ENCODE peak calls at places on chromosomes 3 and 15, in five cellular contexts. D, U, Q, H and R are unnamed samples.

GRCh38 chr15:45456212-45457106 is 66.1 kb downstream of the SLC30A4 start:
- DNase-seq in Q (peak; percentile 90), D (peak; percentile 33), H (peak; percentile 90), U (peak; percentile 51), R (peak; percentile 61)

GRCh38 chr15:99438691-99439523 is 126.9 kb upstream of the MEF2A start:
- DNase-seq in Q (no peak), D (no peak), H (no peak), U (no peak), R (no peak)

GRCh38 chr15:77083381-77084160 is 12.7 kb upstream of the TSPAN3 start:
- DNase-seq in H (peak; percentile 84), U (peak; percentile 18), D (peak; percentile 89), Q (no peak), R (peak; percentile 93)

GRCh38 chr3:100782906-100783305 is 73.6 kb downstream of the TFG start:
- DNase-seq in H (no peak), U (no peak), D (no peak), Q (no peak), R (no peak)

GRCh38 chr15:84868037-84868880 is 16.2 kb upstream of the SLC28A1 start:
- DNase-seq in U (no peak), D (no peak), H (no peak), Q (no peak), R (no peak)

GRCh38 chr15:73341886-73342600 is 26.7 kb downstream of the HCN4 start:
- DNase-seq in U (no peak), Q (no peak), D (no peak), H (no peak), R (no peak)

GRCh38 chr3:51963951-51964451 is 3.3 kb downstream of the PCBP4 start:
- DNase-seq in H (no peak), D (no peak), Q (no peak), U (no peak), R (no peak)

GRCh38 chr15:75641603-75642002 is 1.6 kb upstream of the IMP3 start:
- DNase-seq in D (no peak), Q (no peak), H (no peak), U (no peak), R (no peak)

GRCh38 chr3:195873281-195873887 is 35.0 kb downstream of the TNK2 start:
- DNase-seq in H (no peak), Q (no peak), U (no peak), D (no peak), R (no peak)

GRCh38 chr15:100234158-100235029 is 107.4 kb downstream of the ADAMTS17 start:
- DNase-seq in H (no peak), U (no peak), Q (no peak), D (no peak), R (no peak)

GRCh38 chr3:81497565-81497964 is 263.9 kb downstream of the GBE1 start:
- DNase-seq in Q (no peak), H (no peak), U (no peak), D (no peak), R (no peak)

GRCh38 chr3:178244653-178245384 is 291.4 kb upstream of the KCNMB2 start:
- DNase-seq in U (no peak), D (no peak), Q (no peak), H (no peak), R (no peak)

GRCh38 chr3:13581485-13582365 is 32.8 kb downstream of the FBLN2 start:
- DNase-seq in Q (no peak), D (no peak), U (no peak), H (no peak), R (no peak)

GRCh38 chr3:156180077-156180476 is 59.7 kb downstream of the KCNAB1 start:
- DNase-seq in D (no peak), Q (no peak), U (no peak), H (no peak), R (no peak)

GRCh38 chr3:3177861-3178497 is 1.5 kb downstream of the CRBN start:
- DNase-seq in D (no peak), Q (no peak), H (no peak), U (no peak), R (no peak)

GRCh38 chr3:17967953-17968352 is 225.5 kb upstream of the TBC1D5 start:
- DNase-seq in D (no peak), H (no peak), U (no peak), Q (no peak), R (no peak)

GRCh38 chr3:72343078-72343477 is 505.2 kb downstream of the SHQ1 start:
- DNase-seq in H (no peak), Q (no peak), U (no peak), D (no peak), R (no peak)

GRCh38 chr15:74531144-74531811 is 9.7 kb upstream of the ARID3B start:
- DNase-seq in H (peak; percentile 40), U (no peak), Q (no peak), D (no peak), R (no peak)

GRCh38 chr15:99085413-99086326 is 19.2 kb upstream of the SYNM start:
- DNase-seq in Q (no peak), H (no peak), U (no peak), D (no peak), R (no peak)

GRCh38 chr3:40137586-40138295 is 171.8 kb upstream of the EIF1B start:
- DNase-seq in Q (no peak), U (no peak), D (no peak), H (no peak), R (no peak)

GRCh38 chr3:146396792-146397191 is 72.6 kb downstream of the PLSCR2 start:
- DNase-seq in D (no peak), Q (no peak), H (no peak), U (no peak), R (no peak)

GRCh38 chr15:53739187-53739586 is 20.3 kb downstream of the WDR72 start:
- DNase-seq in D (no peak), U (no peak), Q (no peak), H (no peak), R (no peak)

GRCh38 chr3:30408105-30408557 is 198.3 kb upstream of the TGFBR2 start:
- DNase-seq in U (no peak), D (no peak), H (no peak), Q (no peak), R (no peak)

GRCh38 chr15:25664761-25665160 is 198.4 kb downstream of the ATP10A start:
- DNase-seq in H (no peak), D (no peak), Q (no peak), U (no peak), R (no peak)

GRCh38 chr15:85950101-85950500 is 129.6 kb upstream of the AGBL1 start:
- DNase-seq in D (no peak), Q (no peak), H (no peak), U (no peak), R (no peak)

GRCh38 chr3:42394579-42395288 is 15.7 kb downstream of the LYZL4 start:
- DNase-seq in U (no peak), D (no peak), Q (no peak), H (no peak), R (peak; percentile 22)

GRCh38 chr3:42493798-42494151 is 8.7 kb upstream of the VIPR1 start:
- DNase-seq in U (no peak), H (no peak), Q (no peak), D (no peak), R (no peak)

GRCh38 chr3:65303431-65303830 is 615.6 kb upstream of the ADAMTS9 start:
- DNase-seq in H (no peak), U (no peak), D (no peak), Q (no peak), R (no peak)

GRCh38 chr15:95520511-95520910 is 810.0 kb upstream of the NR2F2 start:
- DNase-seq in Q (no peak), H (no peak), U (no peak), D (no peak), R (no peak)
- H3K27me3 ChIP-seq in Q (no peaks in the 10 kb centered on the region), H (no peaks in the 10 kb centered on the region), U (no peaks in the 10 kb centered on the region), D (no peaks in the 10 kb centered on the region), R (no peaks in the 10 kb centered on the region)

DNA sequence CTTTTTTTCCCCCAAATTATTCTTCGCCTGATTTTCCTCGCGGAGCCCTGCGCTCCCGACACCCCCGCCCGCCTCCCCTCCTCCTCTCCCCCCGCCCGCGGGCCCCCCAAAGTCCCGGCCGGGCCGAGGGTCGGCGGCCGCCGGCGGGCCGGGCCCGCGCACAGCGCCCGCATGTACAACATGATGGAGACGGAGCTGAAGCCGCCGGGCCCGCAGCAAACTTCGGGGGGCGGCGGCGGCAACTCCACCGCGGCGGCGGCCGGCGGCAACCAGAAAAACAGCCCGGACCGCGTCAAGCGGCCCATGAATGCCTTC is 422 bp downstream of the SOX2 start:
- DNase-seq in D (no peak), U (no peak), H (no peak), Q (no peak), R (no peak)
- H3K27me3 ChIP-seq in D (peaks cover 63% of the 10 kb centered on the region), U (no peaks in the 10 kb centered on the region), H (peaks cover 90% of the 10 kb centered on the region), Q (no peaks in the 10 kb centered on the region), R (peaks cover 4% of the 10 kb centered on the region)

DNA sequence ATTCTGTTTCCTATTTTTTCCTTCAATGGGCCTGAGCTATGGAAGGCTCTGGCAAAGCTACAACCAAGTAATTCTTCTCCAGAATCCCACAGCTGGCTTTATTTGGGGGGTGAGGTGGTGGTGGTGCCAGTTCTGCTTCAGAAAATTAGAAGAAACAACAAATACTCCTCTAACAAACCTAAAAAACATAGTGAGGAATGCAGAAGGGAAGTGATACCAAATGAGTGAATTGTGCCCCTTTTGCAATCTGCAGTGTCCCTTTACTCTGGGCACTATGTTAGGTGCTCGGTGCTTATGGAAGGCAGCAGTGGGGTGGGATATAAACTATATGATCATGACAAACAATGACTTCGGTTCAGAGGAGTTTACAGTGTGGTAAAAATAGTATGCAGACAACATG is 90.4 kb upstream of the ROPN1 start:
- DNase-seq in U (no peak), D (no peak), H (no peak), Q (no peak), R (no peak)
- H3K27me3 ChIP-seq in U (no peaks in the 10 kb centered on the region), D (no peaks in the 10 kb centered on the region), H (peaks cover 3% of the 10 kb centered on the region), Q (peaks cover 70% of the 10 kb centered on the region), R (no peaks in the 10 kb centered on the region)

GRCh38 chr3:128482857-128483656 is 9.9 kb downstream of the GATA2 start:
- DNase-seq in Q (no peak), D (no peak), H (peak; percentile 56), U (no peak), R (no peak)

GRCh38 chr3:128480717-128481437 is 12.1 kb downstream of the GATA2 start:
- DNase-seq in U (no peak), D (no peak), Q (no peak), H (no peak), R (no peak)

GRCh38 chr3:128482175-128482856 is 10.7 kb downstream of the GATA2 start:
- DNase-seq in H (no peak), D (no peak), U (no peak), Q (no peak), R (no peak)

GRCh38 chr3:128480278-128480677 is 12.7 kb downstream of the GATA2 start:
- DNase-seq in Q (no peak), D (no peak), H (no peak), U (no peak), R (no peak)

DNA sequence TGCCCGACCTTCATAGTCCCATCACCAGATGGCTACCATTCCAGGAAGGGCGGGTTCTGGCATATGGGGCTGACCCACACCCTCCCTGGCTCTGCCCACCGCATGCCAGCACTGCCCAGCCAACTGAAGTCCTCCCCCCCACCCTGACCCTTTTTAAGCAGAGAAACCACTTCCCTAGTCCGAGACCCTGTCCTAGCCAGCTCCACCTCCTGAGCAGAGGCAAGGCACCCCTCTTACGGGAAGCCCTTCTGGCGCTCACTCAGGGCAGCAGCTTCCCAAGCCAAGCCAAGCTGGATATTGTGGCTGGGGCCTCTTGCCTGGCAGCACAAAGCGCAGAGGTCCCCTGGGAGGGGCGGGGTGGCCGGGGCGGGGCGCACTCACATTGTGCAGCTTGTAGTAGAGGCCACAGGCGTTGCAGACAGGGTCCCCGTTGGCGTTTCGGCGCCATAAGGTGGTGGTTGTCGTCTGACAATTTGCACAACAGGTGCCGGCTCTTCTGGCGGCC is 11.5 kb downstream of the GATA2 start:
- DNase-seq in H (no peak), D (no peak), U (no peak), Q (no peak), R (no peak)
- H3K27me3 ChIP-seq in H (peaks cover 48% of the 10 kb centered on the region), D (peaks cover 35% of the 10 kb centered on the region), U (peaks cover 6% of the 10 kb centered on the region), Q (no peaks in the 10 kb centered on the region), R (peaks cover 10% of the 10 kb centered on the region)

GRCh38 chr15:69597061-69597592 is 144.5 kb downstream of the RPLP1 start:
- DNase-seq in H (no peak), U (no peak), D (no peak), Q (no peak), R (no peak)
- H3K27me3 ChIP-seq in H (peaks cover 50% of the 10 kb centered on the region), U (no peaks in the 10 kb centered on the region), D (no peaks in the 10 kb centered on the region), Q (peaks cover 34% of the 10 kb centered on the region), R (no peaks in the 10 kb centered on the region)